ENCODE peak calls at places on chromosomes 12 and 14, in ten cellular contexts. Y, A, V, M, W, J, T, L, E and O are unnamed samples.
A peak's percentile ranks its signal among the peaks of the same experiment; 100 is the strongest.

GRCh38 chr14:50955373-50956043 is 11.2 kb upstream of the PYGL start:
- DNase-seq in J (peak; percentile 85), W (peak; percentile 55), Y (no peak), E (peak; percentile 67), T (peak; percentile 30), M (no peak), A (peak; percentile 96), L (peak; percentile 59), V (peak; percentile 98), O (peak; percentile 44)

GRCh38 chr12:1220127-1221092 is 229.4 kb downstream of the ERC1 start:
- DNase-seq in L (no peak), V (no peak), J (no peak), E (no peak), T (no peak), A (no peak), Y (no peak), W (no peak), M (no peak), O (no peak)

GRCh38 chr12:1122803-1123202 is 131.8 kb downstream of the ERC1 start:
- DNase-seq in W (no peak), L (no peak), Y (no peak), M (no peak), A (no peak), E (no peak), V (no peak), J (no peak), T (no peak), O (no peak)

GRCh38 chr14:54490448-54490805 is 1.6 kb upstream of the GMFB start:
- DNase-seq in T (no peak), L (no peak), A (no peak), V (no peak), M (no peak), E (no peak), Y (no peak), J (no peak), W (no peak), O (no peak)

GRCh38 chr14:92902726-92903125 is 20.2 kb upstream of the CHGA start:
- DNase-seq in M (no peak), J (peak; percentile 57), V (no peak), A (no peak), W (peak; percentile 25), T (no peak), Y (no peak), L (no peak), E (no peak), O (no peak)

GRCh38 chr12:119576915-119577314 is 16.7 kb upstream of the TMEM233 start:
- DNase-seq in M (no peak), A (no peak), L (no peak), V (no peak), J (no peak), W (no peak), T (no peak), E (no peak), Y (peak; percentile 53), O (no peak)

GRCh38 chr12:81078469-81079196 is 754 bp downstream of the ACSS3 start:
- DNase-seq in M (peak; percentile 29), V (peak; percentile 0), A (peak; percentile 34), Y (no peak), L (peak; percentile 23), E (peak; percentile 58), W (no peak), T (peak; percentile 15), J (no peak), O (no peak)

GRCh38 chr14:61678966-61679365 is 16.3 kb upstream of the HIF1A start:
- DNase-seq in A (peak; percentile 64), Y (no peak), J (peak; percentile 69), V (no peak), L (no peak), W (peak; percentile 53), E (no peak), T (no peak), M (no peak), O (no peak)

GRCh38 chr14:24234095-24235020 is 1.6 kb downstream of the GMPR2 start:
- DNase-seq in L (no peak), E (no peak), W (no peak), M (no peak), Y (no peak), V (no peak), J (no peak), T (no peak), A (no peak), O (no peak)

GRCh38 chr14:35046751-35047536 is 872 bp downstream of the FAM177A1 start:
- DNase-seq in A (no peak), V (no peak), J (no peak), E (no peak), T (peak; percentile 64), Y (peak; percentile 92), W (no peak), M (no peak), L (no peak), O (no peak)

GRCh38 chr12:52495385-52495784 is 2.3 kb upstream of the KRT6A start:
- DNase-seq in J (peak; percentile 80), A (peak; percentile 13), Y (peak; percentile 91), W (peak; percentile 50), L (no peak), M (no peak), V (no peak), E (no peak), T (peak; percentile 68), O (no peak)

GRCh38 chr14:35346738-35347322 is 54.6 kb downstream of the PSMA6 start:
- DNase-seq in J (peak; percentile 20), M (peak; percentile 13), L (no peak), W (no peak), Y (no peak), E (no peak), A (no peak), T (no peak), V (no peak), O (no peak)

GRCh38 chr12:27032679-27033078 is 10.3 kb downstream of the MED21 start:
- DNase-seq in J (no peak), L (no peak), W (no peak), V (no peak), E (no peak), Y (peak; percentile 31), M (no peak), T (no peak), A (no peak), O (no peak)

GRCh38 chr12:27034607-27035293 is 12.4 kb downstream of the MED21 start:
- DNase-seq in Y (peak; percentile 26), L (no peak), W (no peak), T (no peak), J (no peak), M (no peak), V (no peak), A (no peak), E (no peak), O (no peak)

DNA sequence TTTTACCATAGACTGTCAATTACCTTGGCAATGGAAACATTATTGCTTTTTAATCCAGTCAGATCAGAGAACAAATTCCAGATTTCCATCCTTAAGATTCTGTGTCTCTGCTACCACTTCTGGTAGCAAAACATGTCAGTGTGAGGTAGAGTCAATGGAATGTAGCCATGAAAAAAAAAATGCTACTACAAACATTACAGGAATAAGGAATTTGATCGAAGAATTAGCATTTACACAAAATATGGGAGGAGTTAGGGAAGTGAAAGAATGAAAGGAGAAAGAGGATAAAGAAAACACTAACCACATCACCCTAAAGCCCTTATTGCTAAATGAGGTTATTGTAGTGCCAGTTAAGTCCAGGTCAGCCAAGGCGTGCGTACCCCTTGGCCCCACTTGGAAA is 9.2 kb downstream of the MED21 start:
- DNase-seq in W (no peak), Y (no peak), V (no peak), T (no peak), M (no peak), L (no peak), E (no peak), A (peak; percentile 14), J (no peak), O (no peak)
- TF ChIP-seq CTCF in W (no peak), Y (no peak), V (no peak), T (no peak), M (no peak), L (no peak), E (no peak), A (no peak), J (no peak), O (no peak)

DNA sequence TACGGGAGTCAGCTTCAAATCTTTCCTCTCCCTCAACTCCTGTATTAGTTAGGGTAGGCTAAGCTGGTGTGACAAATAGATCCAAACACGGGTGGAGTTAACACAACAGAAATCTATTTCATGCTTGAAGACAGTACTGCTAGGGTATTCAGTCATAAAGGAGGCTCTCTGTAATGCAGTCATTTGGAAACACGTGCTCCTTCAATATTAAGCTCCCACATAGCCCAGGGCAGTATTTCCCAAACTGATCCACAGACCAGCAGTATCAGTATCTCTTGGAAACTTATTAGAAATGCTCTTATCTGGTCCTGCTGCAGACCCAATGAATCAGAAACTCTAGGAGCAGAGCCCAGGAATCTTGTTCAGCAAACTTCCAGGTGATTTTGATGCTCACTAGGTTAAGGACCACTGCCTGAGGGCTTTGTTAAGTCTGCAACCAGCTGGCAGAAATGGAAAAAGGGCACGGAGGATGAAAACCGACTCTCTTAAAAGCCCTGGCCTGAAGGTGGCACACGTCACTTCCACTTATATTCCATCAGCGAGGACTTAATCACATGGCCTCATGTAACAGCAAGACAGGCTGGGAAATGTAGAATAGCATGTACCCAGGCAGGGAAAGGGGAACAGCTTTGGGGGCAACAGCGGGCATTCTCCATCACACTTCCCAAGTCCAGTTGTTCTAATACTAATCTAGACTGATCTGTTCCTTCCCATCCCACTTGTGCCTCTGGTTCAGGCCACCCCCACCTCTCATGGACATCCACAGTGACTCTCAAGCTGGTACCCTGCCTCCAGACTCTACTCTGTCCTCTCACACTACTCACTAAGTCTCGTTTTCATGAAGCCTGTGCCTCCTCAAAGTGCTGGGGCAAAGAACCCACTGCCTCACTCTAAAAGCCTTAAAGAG is 38.2 kb upstream of the RIC8B start:
- DNase-seq in A (no peak), Y (no peak), V (no peak), E (no peak), L (no peak), T (peak; percentile 38), J (no peak), M (no peak), W (no peak), O (no peak)
- TF ChIP-seq CTCF in A (no peak), Y (no peak), V (no peak), E (no peak), L (no peak), T (no peak), J (no peak), M (no peak), W (no peak), O (no peak)

GRCh38 chr12:107317751-107318553 is 224.6 kb upstream of the CRY1 start:
- DNase-seq in A (peak; percentile 85), V (no peak), L (peak; percentile 88), T (peak; percentile 97), E (no peak), J (peak; percentile 96), W (peak; percentile 96), M (peak; percentile 27), Y (no peak), O (peak; percentile 62)
- TF ChIP-seq CTCF in A (peak; percentile 24), V (no peak), L (peak; percentile 54), T (no peak), E (no peak), J (peak; percentile 68), W (no peak), M (no peak), Y (no peak), O (no peak)

DNA sequence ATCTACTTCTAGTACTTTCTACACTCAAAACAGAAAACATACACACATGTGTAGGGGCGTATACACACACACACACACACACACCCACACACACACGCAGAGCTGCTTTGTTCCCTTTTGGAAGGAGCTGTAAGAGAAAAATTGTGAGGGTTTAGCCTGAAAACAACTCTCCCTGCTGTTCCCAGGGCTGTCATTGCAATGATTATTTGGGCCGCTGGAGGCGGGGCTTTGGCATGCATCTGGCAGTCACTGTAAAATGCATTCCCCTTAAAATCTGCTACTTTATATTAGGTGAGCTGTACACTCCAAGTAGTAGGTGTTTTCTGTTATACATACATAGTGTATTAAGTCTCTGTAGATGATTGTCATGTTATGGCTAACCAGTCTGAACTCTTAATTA is 29.1 kb upstream of the SLC38A2 start:
- DNase-seq in W (no peak), T (no peak), E (peak; percentile 73), L (no peak), A (peak; percentile 79), M (no peak), Y (no peak), J (no peak), V (no peak), O (no peak)
- TF ChIP-seq CTCF in W (no peak), T (no peak), E (peak; percentile 12), L (peak; percentile 17), A (peak; percentile 53), M (no peak), Y (peak; percentile 47), J (peak; percentile 28), V (peak; percentile 15), O (no peak)